ENCODE peak calls at places on chromosomes 3 and 15, in ten cellular contexts. R is amniotic epithelial cell; N is foreskin fibroblast; D is Panc1; U is activated T-cell treated with anti-CD3 and anti-CD28 coated beads for 24 hours; V is transverse colon; Z is activated T-helper 1 cell treated with anti-CD3 and anti-CD28 coated beads, Interleukin-12 subunit alpha, Interleukin-12 subunit beta, Interleukin-2, Interleukin-4 antibody, amounts not matched to agents 30 ng/mL and 10 ng/mL and 1 ng/mL, durations not matched to agents 14 hours and 24 hours and 36 hours; H is cerebellar cortex; C is stimulated activated CD8-positive, alpha-beta memory T cell treated with anti-CD3 and anti-CD28 coated beads, Interleukin-2, amount 100 ng/mL, for 1 hour; M is stimulated activated naive B cell treated with anti-CD40 and anti-IgM and Interleukin-4, amounts not matched to agents 10 μg/mL and 1 μg/mL and 100 μg/mL, for 72 hours. K is an unnamed sample.

GRCh38 chr3:149339931-149340309 is 6.5 kb upstream of the TM4SF18 start:
- DNase-seq in R (peak; percentile 92), N (peak; percentile 98), D (peak; percentile 99), U (no peak), V (peak; percentile 46), Z (no peak), H (peak; percentile 92), C (no peak), M (no peak), K (peak; percentile 27)

GRCh38 chr15:53307952-53308624 is 451.4 kb downstream of the WDR72 start:
- DNase-seq in R (no peak), N (no peak), D (no peak), U (no peak), V (no peak), Z (no peak), H (no peak), C (no peak), M (no peak), K (no peak)

GRCh38 chr3:147298511-147298982 is 107.8 kb downstream of the ZIC4 start:
- DNase-seq in R (peak; percentile 99), N (peak; percentile 96), D (no peak), U (no peak), V (no peak), Z (no peak), H (no peak), C (no peak), M (no peak), K (no peak)

GRCh38 chr15:33086500-33087141 is 107.9 kb downstream of the FMN1 start:
- DNase-seq in R (peak; percentile 66), N (peak; percentile 85), D (peak; percentile 30), U (no peak), V (no peak), Z (no peak), H (peak; percentile 5), C (no peak), M (no peak), K (peak; percentile 51)

GRCh38 chr15:75451202-75451673 is 252 bp downstream of the SIN3A start:
- DNase-seq in R (no peak), N (no peak), D (no peak), U (no peak), V (no peak), Z (no peak), H (no peak), C (no peak), M (no peak), K (no peak)

GRCh38 chr3:11536936-11537612 is 106.6 kb downstream of the VGLL4 start:
- DNase-seq in R (no peak), N (no peak), D (no peak), U (no peak), V (no peak), Z (no peak), H (no peak), C (no peak), M (no peak), K (no peak)

GRCh38 chr15:81113861-81114261 is 20.2 kb upstream of the CFAP161 start:
- DNase-seq in R (peak; percentile 21), N (no peak), D (no peak), U (no peak), V (no peak), Z (no peak), H (no peak), C (no peak), M (no peak), K (no peak)

GRCh38 chr3:62584636-62585035 is 211.3 kb upstream of the FEZF2 start:
- DNase-seq in R (no peak), N (no peak), D (no peak), U (no peak), V (no peak), Z (no peak), H (no peak), C (no peak), M (no peak), K (no peak)

GRCh38 chr3:155753038-155753647 is 8.3 kb upstream of the PLCH1 start:
- DNase-seq in R (peak; percentile 46), N (peak; percentile 34), D (no peak), U (no peak), V (no peak), Z (no peak), H (peak; percentile 28), C (no peak), M (no peak), K (peak; percentile 37)

GRCh38 chr15:67082007-67082536 is 16.7 kb downstream of the SMAD3 start:
- DNase-seq in R (no peak), N (no peak), D (no peak), U (no peak), V (peak; percentile 64), Z (peak; percentile 78), H (no peak), C (no peak), M (peak; percentile 59), K (peak; percentile 61)

GRCh38 chr3:117628896-117629295 is 919.3 kb downstream of the TUSC7 start:
- DNase-seq in R (peak; percentile 2), N (peak; percentile 92), D (no peak), U (no peak), V (no peak), Z (no peak), H (peak; percentile 1), C (no peak), M (no peak), K (peak; percentile 15)

GRCh38 chr15:100602822-100603393 is 519 bp downstream of the ASB7 start:
- DNase-seq in R (peak; percentile 29), N (peak; percentile 30), D (no peak), U (peak; percentile 30), V (peak; percentile 43), Z (peak; percentile 63), H (peak; percentile 5), C (no peak), M (peak; percentile 47), K (peak; percentile 20)

GRCh38 chr3:122577409-122578028 is at the start of gene PARP15:
- DNase-seq in R (no peak), N (peak; percentile 40), D (no peak), U (no peak), V (peak; percentile 28), Z (peak; percentile 35), H (no peak), C (no peak), M (peak; percentile 41), K (peak; percentile 33)

GRCh38 chr15:63291507-63291906 is 14.1 kb downstream of the APH1B start:
- DNase-seq in R (peak; percentile 70), N (peak; percentile 84), D (no peak), U (no peak), V (no peak), Z (no peak), H (no peak), C (no peak), M (no peak), K (no peak)

GRCh38 chr15:100438570-100438969 is 90.2 kb downstream of the CERS3 start:
- DNase-seq in R (peak; percentile 34), N (peak; percentile 4), D (no peak), U (peak; percentile 1), V (peak; percentile 41), Z (no peak), H (peak; percentile 36), C (no peak), M (no peak), K (peak; percentile 4)

GRCh38 chr3:149180057-149180573 is 41.5 kb downstream of the CP start:
- DNase-seq in R (peak; percentile 100), N (peak; percentile 99), D (peak; percentile 98), U (no peak), V (peak; percentile 61), Z (no peak), H (peak; percentile 61), C (no peak), M (no peak), K (peak; percentile 31)

GRCh38 chr3:141078200-141078599 is 27.1 kb downstream of the SPSB4 start:
- DNase-seq in R (no peak), N (no peak), D (no peak), U (no peak), V (no peak), Z (no peak), H (no peak), C (no peak), M (no peak), K (no peak)

GRCh38 chr15:81295466-81296145 is 28.3 kb downstream of the STARD5 start:
- DNase-seq in R (no peak), N (peak; percentile 17), D (no peak), U (no peak), V (peak; percentile 10), Z (no peak), H (no peak), C (no peak), M (no peak), K (no peak)

GRCh38 chr15:99749386-99749785 is 16.1 kb upstream of the LYSMD4 start:
- DNase-seq in R (no peak), N (no peak), D (no peak), U (no peak), V (peak; percentile 33), Z (no peak), H (no peak), C (no peak), M (no peak), K (peak; percentile 13)

GRCh38 chr3:76912966-76913365 is 126.9 kb upstream of the ROBO2 start:
- DNase-seq in R (no peak), N (no peak), D (no peak), U (no peak), V (no peak), Z (no peak), H (no peak), C (no peak), M (no peak), K (peak; percentile 52)

GRCh38 chr15:78906310-78906608 is 33.6 kb downstream of the MORF4L1 start:
- DNase-seq in R (peak; percentile 85), N (peak; percentile 92), D (peak; percentile 32), U (no peak), V (no peak), Z (no peak), H (peak; percentile 42), C (no peak), M (no peak), K (no peak)

GRCh38 chr3:10357592-10358308 is 36.8 kb upstream of the SEC13 start:
- DNase-seq in R (peak; percentile 90), N (peak; percentile 95), D (no peak), U (no peak), V (no peak), Z (no peak), H (no peak), C (no peak), M (peak; percentile 64), K (no peak)

GRCh38 chr3:31699309-31699953 is 166.7 kb downstream of the STT3B start:
- DNase-seq in R (no peak), N (peak; percentile 51), D (no peak), U (no peak), V (no peak), Z (no peak), H (no peak), C (no peak), M (no peak), K (no peak)